ENCODE peak calls at places on chromosomes 7 and 10, in ten cellular contexts. One of them, this sample, is unnamed.

GRCh38 chr10:9615179-9615578 is 1402.5 kb upstream of the CELF2 start:
- DNase-seq in stimulated activated CD8-positive, alpha-beta memory T cell treated with anti-CD3 and anti-CD28 coated beads, Interleukin-2, amount 100 ng/mL, for 48 hours: no peak
- DNase-seq in activated naive CD8-positive, alpha-beta T cell treated with anti-CD3 and anti-CD28 coated beads, Interleukin-2, amount 50 U/mL, for 24 hours: no peak
- DNase-seq in osteocyte: no peak
- DNase-seq in HS-5: no peak
- DNase-seq in MV-4-11: no peak
- DNase-seq in CD4-positive, CD25-positive, alpha-beta regulatory T cell: no peak
- DNase-seq in brain microvascular endothelial cell: no peak
- DNase-seq in IMR-90: peak
- DNase-seq in HCT116: no peak
- DNase-seq in this sample: no peak

GRCh38 chr10:13382759-13383753 is 35.0 kb upstream of the SEPHS1 start:
- DNase-seq in brain microvascular endothelial cell: no peak
- DNase-seq in HCT116: no peak
- DNase-seq in HS-5: no peak
- DNase-seq in MV-4-11: peak
- DNase-seq in osteocyte: no peak
- DNase-seq in CD4-positive, CD25-positive, alpha-beta regulatory T cell: no peak
- DNase-seq in IMR-90: no peak
- DNase-seq in stimulated activated CD8-positive, alpha-beta memory T cell treated with anti-CD3 and anti-CD28 coated beads, Interleukin-2, amount 100 ng/mL, for 48 hours: no peak
- DNase-seq in activated naive CD8-positive, alpha-beta T cell treated with anti-CD3 and anti-CD28 coated beads, Interleukin-2, amount 50 U/mL, for 24 hours: no peak
- DNase-seq in this sample: no peak

GRCh38 chr10:7700577-7701125 is 2.5 kb upstream of the ITIH2 start:
- DNase-seq in osteocyte: no peak
- DNase-seq in IMR-90: no peak
- DNase-seq in HS-5: peak
- DNase-seq in MV-4-11: no peak
- DNase-seq in CD4-positive, CD25-positive, alpha-beta regulatory T cell: no peak
- DNase-seq in stimulated activated CD8-positive, alpha-beta memory T cell treated with anti-CD3 and anti-CD28 coated beads, Interleukin-2, amount 100 ng/mL, for 48 hours: no peak
- DNase-seq in activated naive CD8-positive, alpha-beta T cell treated with anti-CD3 and anti-CD28 coated beads, Interleukin-2, amount 50 U/mL, for 24 hours: no peak
- DNase-seq in HCT116: no peak
- DNase-seq in brain microvascular endothelial cell: peak
- DNase-seq in this sample: no peak

GRCh38 chr10:97889461-97890265 is 40.0 kb downstream of the GOLGA7B start:
- DNase-seq in MV-4-11: no peak
- DNase-seq in stimulated activated CD8-positive, alpha-beta memory T cell treated with anti-CD3 and anti-CD28 coated beads, Interleukin-2, amount 100 ng/mL, for 48 hours: no peak
- DNase-seq in osteocyte: peak
- DNase-seq in brain microvascular endothelial cell: peak
- DNase-seq in IMR-90: peak
- DNase-seq in HCT116: peak
- DNase-seq in CD4-positive, CD25-positive, alpha-beta regulatory T cell: no peak
- DNase-seq in activated naive CD8-positive, alpha-beta T cell treated with anti-CD3 and anti-CD28 coated beads, Interleukin-2, amount 50 U/mL, for 24 hours: peak
- DNase-seq in HS-5: no peak
- DNase-seq in this sample: no peak

GRCh38 chr10:93462881-93463280 is 19.3 kb downstream of the MYOF start:
- DNase-seq in activated naive CD8-positive, alpha-beta T cell treated with anti-CD3 and anti-CD28 coated beads, Interleukin-2, amount 50 U/mL, for 24 hours: peak
- DNase-seq in stimulated activated CD8-positive, alpha-beta memory T cell treated with anti-CD3 and anti-CD28 coated beads, Interleukin-2, amount 100 ng/mL, for 48 hours: no peak
- DNase-seq in CD4-positive, CD25-positive, alpha-beta regulatory T cell: no peak
- DNase-seq in HCT116: no peak
- DNase-seq in IMR-90: peak
- DNase-seq in HS-5: no peak
- DNase-seq in MV-4-11: peak
- DNase-seq in osteocyte: no peak
- DNase-seq in brain microvascular endothelial cell: peak
- DNase-seq in this sample: no peak

GRCh38 chr10:74011762-74012161 is 13.8 kb downstream of the VCL start:
- DNase-seq in activated naive CD8-positive, alpha-beta T cell treated with anti-CD3 and anti-CD28 coated beads, Interleukin-2, amount 50 U/mL, for 24 hours: no peak
- DNase-seq in brain microvascular endothelial cell: peak
- DNase-seq in CD4-positive, CD25-positive, alpha-beta regulatory T cell: no peak
- DNase-seq in IMR-90: peak
- DNase-seq in stimulated activated CD8-positive, alpha-beta memory T cell treated with anti-CD3 and anti-CD28 coated beads, Interleukin-2, amount 100 ng/mL, for 48 hours: no peak
- DNase-seq in HCT116: no peak
- DNase-seq in osteocyte: no peak
- DNase-seq in MV-4-11: peak
- DNase-seq in HS-5: peak
- DNase-seq in this sample: no peak

GRCh38 chr7:34013421-34013820 is 108.1 kb downstream of the BMPER start:
- DNase-seq in MV-4-11: no peak
- DNase-seq in HCT116: no peak
- DNase-seq in IMR-90: peak
- DNase-seq in brain microvascular endothelial cell: no peak
- DNase-seq in HS-5: no peak
- DNase-seq in stimulated activated CD8-positive, alpha-beta memory T cell treated with anti-CD3 and anti-CD28 coated beads, Interleukin-2, amount 100 ng/mL, for 48 hours: no peak
- DNase-seq in CD4-positive, CD25-positive, alpha-beta regulatory T cell: no peak
- DNase-seq in activated naive CD8-positive, alpha-beta T cell treated with anti-CD3 and anti-CD28 coated beads, Interleukin-2, amount 50 U/mL, for 24 hours: no peak
- DNase-seq in osteocyte: no peak
- DNase-seq in this sample: no peak

GRCh38 chr10:70564113-70564725 is 38.3 kb downstream of the PRF1 start:
- DNase-seq in IMR-90: no peak
- DNase-seq in osteocyte: no peak
- DNase-seq in brain microvascular endothelial cell: no peak
- DNase-seq in CD4-positive, CD25-positive, alpha-beta regulatory T cell: no peak
- DNase-seq in stimulated activated CD8-positive, alpha-beta memory T cell treated with anti-CD3 and anti-CD28 coated beads, Interleukin-2, amount 100 ng/mL, for 48 hours: no peak
- DNase-seq in HCT116: no peak
- DNase-seq in HS-5: no peak
- DNase-seq in activated naive CD8-positive, alpha-beta T cell treated with anti-CD3 and anti-CD28 coated beads, Interleukin-2, amount 50 U/mL, for 24 hours: no peak
- DNase-seq in MV-4-11: no peak
- DNase-seq in this sample: no peak

GRCh38 chr7:114630186-114630824 is 215.7 kb downstream of the FOXP2 start:
- DNase-seq in HCT116: no peak
- DNase-seq in osteocyte: no peak
- DNase-seq in HS-5: no peak
- DNase-seq in IMR-90: no peak
- DNase-seq in brain microvascular endothelial cell: no peak
- DNase-seq in activated naive CD8-positive, alpha-beta T cell treated with anti-CD3 and anti-CD28 coated beads, Interleukin-2, amount 50 U/mL, for 24 hours: no peak
- DNase-seq in CD4-positive, CD25-positive, alpha-beta regulatory T cell: no peak
- DNase-seq in MV-4-11: no peak
- DNase-seq in stimulated activated CD8-positive, alpha-beta memory T cell treated with anti-CD3 and anti-CD28 coated beads, Interleukin-2, amount 100 ng/mL, for 48 hours: no peak
- DNase-seq in this sample: no peak

GRCh38 chr10:44245601-44245938 is 139.3 kb downstream of the CXCL12 start:
- DNase-seq in osteocyte: no peak
- DNase-seq in CD4-positive, CD25-positive, alpha-beta regulatory T cell: no peak
- DNase-seq in activated naive CD8-positive, alpha-beta T cell treated with anti-CD3 and anti-CD28 coated beads, Interleukin-2, amount 50 U/mL, for 24 hours: no peak
- DNase-seq in brain microvascular endothelial cell: peak
- DNase-seq in IMR-90: peak
- DNase-seq in stimulated activated CD8-positive, alpha-beta memory T cell treated with anti-CD3 and anti-CD28 coated beads, Interleukin-2, amount 100 ng/mL, for 48 hours: no peak
- DNase-seq in HS-5: no peak
- DNase-seq in HCT116: no peak
- DNase-seq in MV-4-11: no peak
- DNase-seq in this sample: no peak

GRCh38 chr7:116797611-116798010 is 64.8 kb upstream of the CAPZA2 start:
- DNase-seq in CD4-positive, CD25-positive, alpha-beta regulatory T cell: no peak
- DNase-seq in osteocyte: no peak
- DNase-seq in HS-5: no peak
- DNase-seq in HCT116: no peak
- DNase-seq in stimulated activated CD8-positive, alpha-beta memory T cell treated with anti-CD3 and anti-CD28 coated beads, Interleukin-2, amount 100 ng/mL, for 48 hours: no peak
- DNase-seq in activated naive CD8-positive, alpha-beta T cell treated with anti-CD3 and anti-CD28 coated beads, Interleukin-2, amount 50 U/mL, for 24 hours: no peak
- DNase-seq in IMR-90: no peak
- DNase-seq in MV-4-11: no peak
- DNase-seq in brain microvascular endothelial cell: no peak
- DNase-seq in this sample: no peak

GRCh38 chr10:101267776-101268175 is 38.5 kb upstream of the LBX1 start:
- DNase-seq in brain microvascular endothelial cell: no peak
- DNase-seq in CD4-positive, CD25-positive, alpha-beta regulatory T cell: no peak
- DNase-seq in MV-4-11: no peak
- DNase-seq in IMR-90: no peak
- DNase-seq in HS-5: no peak
- DNase-seq in activated naive CD8-positive, alpha-beta T cell treated with anti-CD3 and anti-CD28 coated beads, Interleukin-2, amount 50 U/mL, for 24 hours: no peak
- DNase-seq in stimulated activated CD8-positive, alpha-beta memory T cell treated with anti-CD3 and anti-CD28 coated beads, Interleukin-2, amount 100 ng/mL, for 48 hours: no peak
- DNase-seq in osteocyte: no peak
- DNase-seq in HCT116: no peak
- DNase-seq in this sample: no peak

GRCh38 chr10:131641231-131641630 is 259.6 kb upstream of the PPP2R2D start:
- DNase-seq in osteocyte: no peak
- DNase-seq in HS-5: no peak
- DNase-seq in MV-4-11: no peak
- DNase-seq in stimulated activated CD8-positive, alpha-beta memory T cell treated with anti-CD3 and anti-CD28 coated beads, Interleukin-2, amount 100 ng/mL, for 48 hours: no peak
- DNase-seq in IMR-90: no peak
- DNase-seq in activated naive CD8-positive, alpha-beta T cell treated with anti-CD3 and anti-CD28 coated beads, Interleukin-2, amount 50 U/mL, for 24 hours: no peak
- DNase-seq in HCT116: no peak
- DNase-seq in brain microvascular endothelial cell: no peak
- DNase-seq in CD4-positive, CD25-positive, alpha-beta regulatory T cell: no peak
- DNase-seq in this sample: no peak

GRCh38 chr7:95420996-95421846 is 13.6 kb downstream of the PON2 start:
- DNase-seq in activated naive CD8-positive, alpha-beta T cell treated with anti-CD3 and anti-CD28 coated beads, Interleukin-2, amount 50 U/mL, for 24 hours: no peak
- DNase-seq in osteocyte: no peak
- DNase-seq in brain microvascular endothelial cell: peak
- DNase-seq in HS-5: no peak
- DNase-seq in CD4-positive, CD25-positive, alpha-beta regulatory T cell: no peak
- DNase-seq in IMR-90: peak
- DNase-seq in MV-4-11: no peak
- DNase-seq in HCT116: no peak
- DNase-seq in stimulated activated CD8-positive, alpha-beta memory T cell treated with anti-CD3 and anti-CD28 coated beads, Interleukin-2, amount 100 ng/mL, for 48 hours: no peak
- DNase-seq in this sample: no peak

GRCh38 chr10:98420786-98421185 is 5.8 kb upstream of the PYROXD2 start:
- DNase-seq in osteocyte: no peak
- DNase-seq in activated naive CD8-positive, alpha-beta T cell treated with anti-CD3 and anti-CD28 coated beads, Interleukin-2, amount 50 U/mL, for 24 hours: no peak
- DNase-seq in brain microvascular endothelial cell: no peak
- DNase-seq in stimulated activated CD8-positive, alpha-beta memory T cell treated with anti-CD3 and anti-CD28 coated beads, Interleukin-2, amount 100 ng/mL, for 48 hours: no peak
- DNase-seq in MV-4-11: no peak
- DNase-seq in CD4-positive, CD25-positive, alpha-beta regulatory T cell: no peak
- DNase-seq in IMR-90: no peak
- DNase-seq in HS-5: no peak
- DNase-seq in HCT116: no peak
- DNase-seq in this sample: no peak

GRCh38 chr10:11424456-11425287 is 186.8 kb downstream of the USP6NL start:
- DNase-seq in activated naive CD8-positive, alpha-beta T cell treated with anti-CD3 and anti-CD28 coated beads, Interleukin-2, amount 50 U/mL, for 24 hours: no peak
- DNase-seq in HCT116: peak
- DNase-seq in brain microvascular endothelial cell: peak
- DNase-seq in MV-4-11: peak
- DNase-seq in HS-5: no peak
- DNase-seq in IMR-90: peak
- DNase-seq in CD4-positive, CD25-positive, alpha-beta regulatory T cell: no peak
- DNase-seq in stimulated activated CD8-positive, alpha-beta memory T cell treated with anti-CD3 and anti-CD28 coated beads, Interleukin-2, amount 100 ng/mL, for 48 hours: no peak
- DNase-seq in osteocyte: no peak
- DNase-seq in this sample: no peak

GRCh38 chr7:95180-95862 is 97.0 kb upstream of the FAM20C start:
- DNase-seq in HS-5: peak
- DNase-seq in stimulated activated CD8-positive, alpha-beta memory T cell treated with anti-CD3 and anti-CD28 coated beads, Interleukin-2, amount 100 ng/mL, for 48 hours: no peak
- DNase-seq in osteocyte: no peak
- DNase-seq in CD4-positive, CD25-positive, alpha-beta regulatory T cell: no peak
- DNase-seq in HCT116: no peak
- DNase-seq in MV-4-11: no peak
- DNase-seq in brain microvascular endothelial cell: no peak
- DNase-seq in IMR-90: peak
- DNase-seq in activated naive CD8-positive, alpha-beta T cell treated with anti-CD3 and anti-CD28 coated beads, Interleukin-2, amount 50 U/mL, for 24 hours: no peak
- DNase-seq in this sample: no peak

GRCh38 chr10:75272896-75273295 is 37.1 kb upstream of the COMTD1 start:
- DNase-seq in osteocyte: no peak
- DNase-seq in HS-5: no peak
- DNase-seq in HCT116: no peak
- DNase-seq in MV-4-11: no peak
- DNase-seq in brain microvascular endothelial cell: no peak
- DNase-seq in CD4-positive, CD25-positive, alpha-beta regulatory T cell: no peak
- DNase-seq in activated naive CD8-positive, alpha-beta T cell treated with anti-CD3 and anti-CD28 coated beads, Interleukin-2, amount 50 U/mL, for 24 hours: no peak
- DNase-seq in stimulated activated CD8-positive, alpha-beta memory T cell treated with anti-CD3 and anti-CD28 coated beads, Interleukin-2, amount 100 ng/mL, for 48 hours: no peak
- DNase-seq in IMR-90: no peak
- DNase-seq in this sample: no peak

GRCh38 chr10:6581750-6582697 is 1.9 kb upstream of the PRKCQ start:
- DNase-seq in HCT116: no peak
- DNase-seq in stimulated activated CD8-positive, alpha-beta memory T cell treated with anti-CD3 and anti-CD28 coated beads, Interleukin-2, amount 100 ng/mL, for 48 hours: no peak
- DNase-seq in activated naive CD8-positive, alpha-beta T cell treated with anti-CD3 and anti-CD28 coated beads, Interleukin-2, amount 50 U/mL, for 24 hours: peak
- DNase-seq in MV-4-11: no peak
- DNase-seq in osteocyte: no peak
- DNase-seq in HS-5: no peak
- DNase-seq in CD4-positive, CD25-positive, alpha-beta regulatory T cell: no peak
- DNase-seq in IMR-90: no peak
- DNase-seq in brain microvascular endothelial cell: no peak
- DNase-seq in this sample: no peak